ENCODE peak calls at places on chromosomes 13 and 19, in seven cellular contexts. T, B, V, N, U, M and S are unnamed samples. For H3K9me3, the result is how much of the 10 kb centered on the place peaks cover.

GRCh38 chr19:54188224-54188871 is 1.0 kb downstream of the MBOAT7 start:
- DNase-seq in V (no peak), T (no peak), U (no peak), M (no peak), B (no peak), N (peak), S (peak)

GRCh38 chr13:51955281-51955771 is 55.9 kb downstream of the ATP7B start:
- DNase-seq in V (no peak), T (no peak), M (no peak), N (peak), U (no peak), B (no peak), S (no peak)

GRCh38 chr13:87779451-87779850 is 108.3 kb downstream of the SLITRK5 start:
- DNase-seq in V (no peak), M (no peak), B (no peak), N (no peak), T (no peak), U (no peak), S (no peak)

GRCh38 chr13:97191143-97191542 is 31.0 kb upstream of the MBNL2 start:
- DNase-seq in N (peak), U (no peak), M (no peak), T (no peak), B (no peak), V (no peak), S (no peak)

GRCh38 chr19:39778763-39779162 is at the start of gene LEUTX:
- DNase-seq in V (no peak), N (no peak), B (no peak), T (no peak), U (peak), M (no peak), S (no peak)

GRCh38 chr19:543912-544608 is at the start of gene GZMM:
- DNase-seq in B (no peak), N (peak), V (no peak), M (no peak), U (no peak), T (no peak), S (no peak)

GRCh38 chr19:5364674-5365073 is 24.1 kb upstream of the PTPRS start:
- DNase-seq in V (no peak), N (no peak), M (peak), U (no peak), B (no peak), T (no peak), S (no peak)

GRCh38 chr19:18915639-18916038 is 3.5 kb downstream of the COPE start:
- DNase-seq in V (peak), N (no peak), U (no peak), B (peak), T (no peak), M (peak), S (peak)

GRCh38 chr13:52127783-52128702 is 830 bp downstream of the NEK5 start:
- DNase-seq in M (peak), U (peak), T (peak), N (peak), B (peak), V (peak), S (peak)

GRCh38 chr13:48094781-48095502 is at the start of gene MED4:
- DNase-seq in U (peak), B (peak), V (peak), N (peak), T (peak), M (peak), S (peak)
- TF ChIP-seq POLR2A in U (peak), B (peak), V (no peak), N (peak), T (peak), M (peak), S (peak)

DNA sequence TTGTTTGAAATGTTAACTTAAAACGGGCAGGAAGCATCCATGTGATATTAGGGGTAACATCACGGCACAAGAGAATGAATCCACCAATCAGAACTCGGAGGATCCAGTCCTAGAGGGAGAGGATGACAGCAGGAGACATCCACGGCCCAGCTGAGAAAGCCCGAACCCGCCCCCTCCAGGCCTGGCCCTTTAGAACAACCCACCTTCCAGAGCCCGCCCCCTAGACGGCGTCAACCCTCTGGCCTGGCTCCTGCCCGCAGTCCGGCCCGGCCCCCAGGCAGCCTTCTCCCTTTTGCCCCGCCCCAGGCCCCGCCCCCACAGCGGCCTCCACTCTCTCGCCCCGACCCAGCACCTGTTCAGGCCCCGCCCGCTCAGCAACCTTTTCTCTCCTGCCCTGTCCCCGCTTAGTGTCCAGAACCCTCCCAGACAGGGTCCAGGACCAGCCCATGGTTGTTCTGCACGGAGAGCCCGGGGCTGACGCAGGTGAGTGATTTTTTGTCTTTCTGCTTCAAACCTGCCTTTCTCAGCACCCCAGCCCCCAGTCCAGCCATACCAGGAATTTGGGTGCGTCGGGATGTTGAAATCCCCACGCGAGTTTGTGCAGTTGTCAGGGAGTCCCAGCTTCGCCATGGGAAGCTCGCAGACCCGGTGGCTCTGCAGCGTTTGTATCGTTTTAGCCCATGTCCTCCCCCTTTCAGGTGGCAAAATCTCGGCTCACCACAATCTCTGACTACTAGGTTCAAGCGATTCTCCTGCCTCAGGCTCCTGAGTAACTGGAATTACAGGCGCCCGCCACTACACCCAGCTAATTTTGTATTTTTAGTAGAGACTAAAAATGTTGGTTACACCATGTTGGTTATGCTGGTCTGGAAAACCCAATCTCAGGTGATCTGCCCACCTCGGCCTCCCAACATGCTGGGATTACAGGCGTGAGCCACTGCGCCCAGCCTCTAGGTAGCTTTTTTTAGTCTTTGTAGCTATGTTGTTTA is 16.1 kb downstream of the ZNF816 start:
- DNase-seq in N (peak), M (peak), T (no peak), V (no peak), B (no peak), U (no peak), S (peak)
- H3K9me3 ChIP-seq in N (under half), M (under half), T (half or more), V (under half), B (under half), U (under half), S (under half)

GRCh38 chr19:42442833-42443232 is at the start of gene CXCL17:
- DNase-seq in M (no peak), U (no peak), B (no peak), N (no peak), V (no peak), T (no peak), S (no peak)
- TF ChIP-seq CEBPB in M (no peak), U (no peak), B (peak), N (no peak), V (no peak), T (no peak), S (no peak)

DNA sequence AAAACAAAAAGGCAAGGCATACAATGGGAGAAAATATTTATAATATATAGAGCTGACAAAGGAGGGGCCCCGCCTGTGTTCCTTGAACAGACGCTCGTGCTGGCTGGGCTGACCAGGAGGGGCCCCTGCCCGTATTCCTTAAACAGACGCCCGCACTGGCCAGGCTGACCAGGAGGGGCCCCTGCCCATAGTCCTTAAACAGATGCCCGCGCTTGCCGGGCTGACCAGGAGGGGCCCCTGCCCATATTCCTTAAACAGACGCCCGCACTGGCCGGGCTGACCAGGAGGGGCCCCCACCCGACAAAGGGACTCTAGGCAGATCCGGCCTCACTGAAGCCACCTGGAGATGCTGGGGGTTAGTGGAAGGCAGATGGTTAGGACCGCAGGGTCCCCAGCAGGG is 9.3 kb downstream of the ADPRHL1 start:
- DNase-seq in B (no peak), T (no peak), V (no peak), U (no peak), M (no peak), N (no peak), S (no peak)
- TF ChIP-seq POLR2A in B (no peak), T (no peak), V (no peak), U (no peak), M (no peak), N (no peak), S (no peak)

DNA sequence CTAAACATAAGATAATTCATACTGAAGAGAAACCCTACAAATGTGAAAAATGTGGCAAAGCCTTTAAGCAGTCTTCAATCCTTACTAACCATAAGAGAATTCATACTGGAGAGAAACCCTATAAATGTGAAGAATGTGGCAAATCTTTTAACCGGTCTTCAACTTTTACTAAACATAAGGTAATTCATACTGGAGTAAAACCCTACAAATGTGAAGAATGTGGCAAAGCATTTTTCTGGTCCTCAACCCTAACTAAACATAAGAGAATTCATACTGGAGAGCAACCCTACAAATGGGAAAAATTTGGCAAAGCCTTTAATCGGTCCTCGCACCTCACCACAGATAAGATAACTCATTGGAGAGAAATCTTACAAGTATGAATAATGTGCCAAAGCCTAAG is 40.6 kb downstream of the ZNF254 start:
- DNase-seq in U (no peak), N (no peak), M (no peak), V (no peak), B (no peak), T (no peak), S (no peak)
- H3K9me3 ChIP-seq in U (under half), N (under half), M (half or more), V (under half), B (half or more), T (half or more), S (under half)

GRCh38 chr19:2477732-2478191 is 1.8 kb downstream of the GADD45B start:
- DNase-seq in N (no peak), T (no peak), U (no peak), B (no peak), M (no peak), V (no peak), S (peak)
- TF ChIP-seq CEBPB in N (no peak), T (no peak), U (no peak), B (no peak), M (no peak), V (no peak), S (no peak)